ENCODE peak calls at places on chromosomes 1 and 21, in six cellular contexts. E is A549, A is tibial artery, Q is spleen, R is thoracic aorta, Z is ovary. J is an unnamed sample.

GRCh38 chr1:81430236-81430635 is 370.5 kb upstream of the ADGRL2 start:
- DNase-seq in E (no peak), A (no peak), Q (no peak), R (no peak), Z (no peak), J (no peak)

GRCh38 chr1:48109390-48110009 is 112.3 kb upstream of the TRABD2B start:
- DNase-seq in E (no peak), A (no peak), Q (no peak), R (no peak), Z (peak), J (no peak)

GRCh38 chr1:198678301-198678836 is 39.5 kb downstream of the PTPRC start:
- DNase-seq in E (no peak), A (no peak), Q (no peak), R (no peak), Z (no peak), J (no peak)

GRCh38 chr1:193025218-193025617 is 33.9 kb downstream of the UCHL5 start:
- DNase-seq in E (no peak), A (no peak), Q (no peak), R (no peak), Z (no peak), J (no peak)

GRCh38 chr1:201530741-201531521 is 8.0 kb upstream of the NAV1 start:
- DNase-seq in E (peak), A (peak), Q (no peak), R (no peak), Z (peak), J (peak)

GRCh38 chr1:77468556-77468955 is 186.7 kb downstream of the AK5 start:
- DNase-seq in E (no peak), A (no peak), Q (no peak), R (no peak), Z (no peak), J (no peak)

GRCh38 chr1:19476440-19477190 is 8.7 kb downstream of the CAPZB start:
- DNase-seq in E (no peak), A (no peak), Q (peak), R (no peak), Z (no peak), J (no peak)

GRCh38 chr1:212825798-212826452 is 21.5 kb downstream of the SPATA45 start:
- DNase-seq in E (no peak), A (no peak), Q (no peak), R (no peak), Z (no peak), J (no peak)

GRCh38 chr1:198201956-198202784 is 45.4 kb downstream of the NEK7 start:
- DNase-seq in E (no peak), A (no peak), Q (no peak), R (no peak), Z (no peak), J (no peak)

GRCh38 chr1:54442185-54442584 is 36.0 kb upstream of the SSBP3 start:
- DNase-seq in E (no peak), A (no peak), Q (no peak), R (no peak), Z (no peak), J (no peak)

GRCh38 chr1:206112600-206113301 is 4.4 kb downstream of the AVPR1B start:
- DNase-seq in E (no peak), A (no peak), Q (no peak), R (no peak), Z (no peak), J (no peak)

GRCh38 chr1:193799948-193800690 is 613.7 kb upstream of the B3GALT2 start:
- DNase-seq in E (no peak), A (no peak), Q (no peak), R (no peak), Z (no peak), J (no peak)

GRCh38 chr1:186102559-186103148 is 272.4 kb downstream of the TPR start:
- DNase-seq in E (no peak), A (peak), Q (no peak), R (no peak), Z (peak), J (no peak)

GRCh38 chr1:158101944-158102343 is 78.8 kb upstream of the CD1D start:
- DNase-seq in E (no peak), A (no peak), Q (no peak), R (no peak), Z (no peak), J (no peak)

GRCh38 chr1:214380418-214380817 is 99.5 kb downstream of the SMYD2 start:
- DNase-seq in E (no peak), A (no peak), Q (no peak), R (no peak), Z (no peak), J (no peak)

GRCh38 chr1:13587256-13588030 is 3.8 kb downstream of the PDPN start:
- DNase-seq in E (no peak), A (no peak), Q (no peak), R (no peak), Z (peak), J (no peak)

GRCh38 chr21:21624674-21625073 is 626.5 kb downstream of the NCAM2 start:
- DNase-seq in E (no peak), A (no peak), Q (no peak), R (no peak), Z (no peak), J (no peak)

GRCh38 chr1:65434255-65434654 is 13.8 kb downstream of the LEPR start:
- DNase-seq in E (no peak), A (no peak), Q (no peak), R (no peak), Z (no peak), J (no peak)

GRCh38 chr1:23896491-23896890 is 16.7 kb downstream of the CNR2 start:
- DNase-seq in E (no peak), A (no peak), Q (no peak), R (no peak), Z (no peak), J (no peak)

GRCh38 chr1:25727819-25728286 is 72.1 kb upstream of the SELENON start:
- DNase-seq in E (no peak), A (peak), Q (no peak), R (no peak), Z (peak), J (peak)

GRCh38 chr1:241507189-241507820 is 12.2 kb downstream of the FH start:
- DNase-seq in E (no peak), A (no peak), Q (no peak), R (no peak), Z (no peak), J (no peak)

GRCh38 chr1:30409476-30410152 is 313.8 kb downstream of the MATN1 start:
- DNase-seq in E (no peak), A (no peak), Q (peak), R (no peak), Z (no peak), J (no peak)

GRCh38 chr1:226656201-226656600 is 82.9 kb downstream of the ITPKB start:
- DNase-seq in E (no peak), A (no peak), Q (peak), R (no peak), Z (no peak), J (peak)

GRCh38 chr1:65253800-65254319 is 55.5 kb upstream of the DNAJC6 start:
- DNase-seq in E (peak), A (no peak), Q (no peak), R (no peak), Z (no peak), J (no peak)

GRCh38 chr21:21200103-21200938 is 202.1 kb downstream of the NCAM2 start:
- DNase-seq in E (no peak), A (peak), Q (no peak), R (peak), Z (peak), J (peak)

GRCh38 chr1:207646891-207647290 is 2.0 kb downstream of the CR1L start:
- DNase-seq in E (no peak), A (no peak), Q (no peak), R (no peak), Z (no peak), J (no peak)
- H3K27ac ChIP-seq in E (no peak), A (no peak), Q (no peak), R (no peak), Z (no peak), J (no peak)

GRCh38 chr1:32705516-32705915 is 2.9 kb upstream of the SYNC start:
- DNase-seq in E (no peak), A (no peak), Q (no peak), R (no peak), Z (no peak), J (no peak)

GRCh38 chr1:32702599-32703478 is at the start of gene SYNC:
- DNase-seq in E (peak), A (peak), Q (peak), R (peak), Z (peak), J (peak)

GRCh38 chr1:32701951-32702598 is 495 bp downstream of the SYNC start:
- DNase-seq in E (no peak), A (peak), Q (peak), R (no peak), Z (no peak), J (peak)

GRCh38 chr1:32701421-32701911 is 1.1 kb downstream of the SYNC start:
- DNase-seq in E (no peak), A (peak), Q (peak), R (no peak), Z (no peak), J (peak)

DNA sequence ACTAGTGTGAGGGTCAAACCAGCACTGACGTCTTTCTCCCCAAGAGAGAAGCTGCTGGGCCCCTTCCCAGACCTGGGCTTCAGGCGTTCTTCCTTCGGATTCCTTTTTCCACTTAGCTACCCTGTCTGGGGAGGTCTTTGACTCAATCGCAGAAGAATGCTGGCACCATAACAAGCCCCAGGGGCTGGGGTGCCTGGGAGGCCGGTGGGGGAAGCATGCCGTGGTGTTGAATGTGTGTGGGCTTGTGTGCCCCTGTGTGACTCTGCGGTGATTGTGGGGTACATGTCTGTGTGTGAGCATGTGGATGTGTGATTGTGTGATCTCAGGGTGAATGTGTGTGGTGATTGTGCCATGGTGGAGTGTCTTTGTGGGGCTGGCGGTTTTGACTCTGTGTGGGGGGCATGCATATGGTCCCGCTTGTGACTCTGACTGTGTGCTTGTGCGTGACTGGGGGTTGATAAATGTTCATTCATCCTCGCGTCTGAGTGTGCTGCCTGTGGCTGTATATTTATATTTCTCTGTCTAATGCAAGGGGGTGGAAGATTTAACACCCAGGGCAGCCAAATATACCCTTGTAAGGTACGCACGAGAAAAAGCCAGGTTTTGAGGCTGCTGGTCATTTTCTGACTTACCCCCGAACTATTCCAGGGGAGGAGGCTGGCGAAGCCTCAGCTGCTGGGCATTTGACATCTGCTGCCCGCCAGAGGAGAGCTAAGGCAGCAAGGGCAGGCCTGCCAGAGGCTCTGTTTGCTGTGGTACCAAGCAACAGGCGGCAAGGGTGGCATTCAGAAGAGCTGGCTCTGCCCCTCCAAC is 1.1 kb upstream of the SYNC start:
- DNase-seq in E (peak), A (peak), Q (peak), R (peak), Z (peak), J (no peak)
- H3K27ac ChIP-seq in E (peak), A (peak), Q (no peak), R (peak), Z (peak), J (peak)

GRCh38 chr1:228194921-228195812 is 12.7 kb upstream of the OBSCN start:
- DNase-seq in E (no peak), A (no peak), Q (peak), R (no peak), Z (no peak), J (no peak)
- H3K27ac ChIP-seq in E (no peak), A (no peak), Q (no peak), R (no peak), Z (no peak), J (no peak)

GRCh38 chr1:117653195-117653594 is 47.3 kb downstream of the TENT5C start:
- DNase-seq in E (no peak), A (no peak), Q (no peak), R (no peak), Z (no peak), J (no peak)
- H3K27ac ChIP-seq in E (no peak), A (no peak), Q (peak), R (no peak), Z (no peak), J (no peak)

GRCh38 chr1:160768295-160768657 is 27.7 kb upstream of the LY9 start:
- DNase-seq in E (no peak), A (no peak), Q (peak), R (no peak), Z (no peak), J (peak)
- H3K27ac ChIP-seq in E (no peak), A (no peak), Q (peak), R (no peak), Z (no peak), J (no peak)

GRCh38 chr1:44985747-44986359 is 542 bp downstream of the EIF2B3 start:
- DNase-seq in E (no peak), A (no peak), Q (no peak), R (no peak), Z (no peak), J (no peak)
- H3K27ac ChIP-seq in E (peak), A (peak), Q (peak), R (peak), Z (no peak), J (peak)